ENCODE peak calls at places on chromosomes 13 and 19, in eight cellular contexts. Q is fibroblast of lung, X is gastrocnemius medialis, V is tibial artery, M is neural progenitor cell, D is BE2C, O is AG04450, Y is transverse colon. R is an unnamed sample. For H3K9me3, the result is how much of the 10 kb centered on the place peaks cover.

GRCh38 chr19:47514151-47514868 is 553 bp downstream of the NAPA start:
- DNase-seq in Q (no peak), X (no peak), V (no peak), M (peak), D (no peak), O (no peak), Y (peak), R (no peak)

GRCh38 chr13:41361501-41361900 is 50.4 kb downstream of the NAA16 start:
- DNase-seq in Q (no peak), X (no peak), V (no peak), M (no peak), D (no peak), O (no peak), Y (no peak), R (no peak)

GRCh38 chr19:46508206-46508605 is 12.5 kb upstream of the PNMA8B start:
- DNase-seq in Q (no peak), X (no peak), V (no peak), M (no peak), D (no peak), O (no peak), Y (no peak), R (no peak)

GRCh38 chr19:11296264-11296663 is 304 bp downstream of the TSPAN16 start:
- DNase-seq in Q (no peak), X (peak), V (peak), M (no peak), D (no peak), O (no peak), Y (no peak), R (no peak)

GRCh38 chr13:113562085-113562749 is 22.3 kb upstream of the TFDP1 start:
- DNase-seq in Q (peak), X (no peak), V (no peak), M (peak), D (peak), O (peak), Y (peak), R (peak)

GRCh38 chr13:20399515-20399914 is 126.1 kb downstream of the CRYL1 start:
- DNase-seq in Q (no peak), X (no peak), V (no peak), M (no peak), D (no peak), O (no peak), Y (no peak), R (no peak)

GRCh38 chr13:110629735-110630134 is 14.4 kb downstream of the NAXD start:
- DNase-seq in Q (no peak), X (no peak), V (no peak), M (no peak), D (no peak), O (no peak), Y (no peak), R (no peak)

GRCh38 chr13:94886191-94886590 is 173.8 kb upstream of the SOX21 start:
- DNase-seq in Q (no peak), X (no peak), V (no peak), M (peak), D (no peak), O (no peak), Y (no peak), R (no peak)

GRCh38 chr19:29836409-29836825 is 24.6 kb downstream of the CCNE1 start:
- DNase-seq in Q (no peak), X (no peak), V (no peak), M (no peak), D (no peak), O (no peak), Y (no peak), R (no peak)

GRCh38 chr19:1453525-1454371 is 3.8 kb downstream of the APC2 start:
- DNase-seq in Q (no peak), X (no peak), V (no peak), M (peak), D (peak), O (no peak), Y (no peak), R (no peak)

GRCh38 chr19:16167055-16167454 is 6.3 kb downstream of the CIB3 start:
- DNase-seq in Q (no peak), X (no peak), V (no peak), M (no peak), D (no peak), O (no peak), Y (no peak), R (no peak)

GRCh38 chr13:105452895-105453294 is 1082.6 kb downstream of the EFNB2 start:
- DNase-seq in Q (no peak), X (no peak), V (no peak), M (no peak), D (no peak), O (no peak), Y (no peak), R (no peak)

GRCh38 chr13:97385854-97386253 is 48.1 kb upstream of the RAP2A start:
- DNase-seq in Q (no peak), X (no peak), V (no peak), M (no peak), D (no peak), O (no peak), Y (no peak), R (no peak)

GRCh38 chr19:7905859-7906258 is 2.2 kb downstream of the MAP2K7 start:
- DNase-seq in Q (no peak), X (no peak), V (no peak), M (no peak), D (no peak), O (no peak), Y (peak), R (no peak)

GRCh38 chr19:46586294-46586693 is 14.8 kb upstream of the CALM3 start:
- DNase-seq in Q (no peak), X (no peak), V (no peak), M (no peak), D (no peak), O (no peak), Y (no peak), R (no peak)

GRCh38 chr19:5719274-5719960 is 529 bp downstream of the LONP1 start:
- DNase-seq in Q (no peak), X (no peak), V (no peak), M (peak), D (no peak), O (no peak), Y (no peak), R (no peak)

GRCh38 chr19:58563034-58563573 is 4.7 kb upstream of the UBE2M start:
- DNase-seq in Q (no peak), X (no peak), V (no peak), M (no peak), D (peak), O (no peak), Y (no peak), R (no peak)

GRCh38 chr13:33123066-33123940 is 107.1 kb downstream of the KL start:
- DNase-seq in Q (peak), X (peak), V (peak), M (no peak), D (no peak), O (no peak), Y (no peak), R (no peak)

GRCh38 chr19:1122972-1123363 is 19.2 kb downstream of the GPX4 start:
- DNase-seq in Q (peak), X (no peak), V (no peak), M (peak), D (peak), O (no peak), Y (peak), R (no peak)

GRCh38 chr19:42370667-42371066 is 19.4 kb downstream of the CNFN start:
- DNase-seq in Q (peak), X (no peak), V (no peak), M (no peak), D (no peak), O (no peak), Y (no peak), R (no peak)

GRCh38 chr13:37106642-37107041 is 1.2 kb upstream of the CSNK1A1L start:
- DNase-seq in Q (no peak), X (no peak), V (no peak), M (peak), D (no peak), O (no peak), Y (no peak), R (no peak)

GRCh38 chr19:30635026-30635985 is 263.1 kb downstream of the ZNF536 start:
- DNase-seq in Q (no peak), X (no peak), V (no peak), M (no peak), D (no peak), O (no peak), Y (no peak), R (no peak)

GRCh38 chr19:35019144-35019543 is 11.1 kb upstream of the SCN1B start:
- DNase-seq in Q (no peak), X (no peak), V (no peak), M (no peak), D (no peak), O (no peak), Y (no peak), R (no peak)

GRCh38 chr13:29556742-29557141 is 38.7 kb downstream of the SLC7A1 start:
- DNase-seq in Q (no peak), X (no peak), V (no peak), M (no peak), D (no peak), O (no peak), Y (no peak), R (no peak)

GRCh38 chr13:113413898-113414282 is 39.4 kb downstream of the ADPRHL1 start:
- DNase-seq in Q (peak), X (peak), V (peak), M (peak), D (no peak), O (no peak), Y (peak), R (no peak)

GRCh38 chr19:48970923-48971395 is 5.8 kb downstream of the FTL start:
- DNase-seq in Q (peak), X (no peak), V (peak), M (peak), D (peak), O (no peak), Y (peak), R (peak)

GRCh38 chr19:33797821-33798633 is 1.4 kb downstream of the KCTD15 start:
- DNase-seq in Q (peak), X (no peak), V (peak), M (peak), D (peak), O (no peak), Y (peak), R (peak)

GRCh38 chr13:44470623-44471562 is 97.3 kb downstream of the SERP2 start:
- DNase-seq in Q (peak), X (no peak), V (no peak), M (peak), D (no peak), O (no peak), Y (no peak), R (no peak)

GRCh38 chr19:48997972-48998371 is 4.3 kb downstream of the RUVBL2 start:
- DNase-seq in Q (peak), X (no peak), V (no peak), M (peak), D (peak), O (no peak), Y (peak), R (no peak)

GRCh38 chr13:53004605-53005004 is 24.0 kb upstream of the OLFM4 start:
- DNase-seq in Q (no peak), X (no peak), V (no peak), M (peak), D (no peak), O (no peak), Y (no peak), R (no peak)

GRCh38 chr19:43674630-43674982 is 4.6 kb upstream of the PLAUR start:
- DNase-seq in Q (peak), X (no peak), V (no peak), M (no peak), D (no peak), O (no peak), Y (no peak), R (peak)

GRCh38 chr13:48184260-48184659 is 48.7 kb upstream of the ITM2B start:
- DNase-seq in Q (no peak), X (no peak), V (no peak), M (no peak), D (no peak), O (no peak), Y (no peak), R (no peak)
- H3K4me3 ChIP-seq in Q (no peak), X (no peak), V (no peak), M (no peak), D (no peak), O (no peak), Y (no peak), R (no peak)

GRCh38 chr19:17837972-17838371 is 9.8 kb downstream of the JAK3 start:
- DNase-seq in Q (no peak), X (no peak), V (no peak), M (no peak), D (no peak), O (no peak), Y (no peak), R (no peak)
- TF ChIP-seq CTCF in Q (no peak), X (no peak), V (no peak), M (no peak), D (no peak), O (no peak), Y (no peak), R (no peak)

GRCh38 chr19:53136432-53136831 is 3.7 kb upstream of the ZNF415 start:
- DNase-seq in Q (no peak), X (no peak), V (no peak), M (no peak), D (no peak), O (no peak), Y (no peak), R (no peak)
- H3K9me3 ChIP-seq in Q (under half), X (under half), V (under half), M (under half), D (under half), O (under half), Y (half or more), R (under half)

GRCh38 chr19:12983561-12984142 is 11.6 kb upstream of the NFIX start:
- DNase-seq in Q (peak), X (no peak), V (peak), M (peak), D (peak), O (peak), Y (peak), R (peak)
- H3K4me3 ChIP-seq in Q (peak), X (peak), V (peak), M (peak), D (peak), O (peak), Y (peak), R (peak)

DNA sequence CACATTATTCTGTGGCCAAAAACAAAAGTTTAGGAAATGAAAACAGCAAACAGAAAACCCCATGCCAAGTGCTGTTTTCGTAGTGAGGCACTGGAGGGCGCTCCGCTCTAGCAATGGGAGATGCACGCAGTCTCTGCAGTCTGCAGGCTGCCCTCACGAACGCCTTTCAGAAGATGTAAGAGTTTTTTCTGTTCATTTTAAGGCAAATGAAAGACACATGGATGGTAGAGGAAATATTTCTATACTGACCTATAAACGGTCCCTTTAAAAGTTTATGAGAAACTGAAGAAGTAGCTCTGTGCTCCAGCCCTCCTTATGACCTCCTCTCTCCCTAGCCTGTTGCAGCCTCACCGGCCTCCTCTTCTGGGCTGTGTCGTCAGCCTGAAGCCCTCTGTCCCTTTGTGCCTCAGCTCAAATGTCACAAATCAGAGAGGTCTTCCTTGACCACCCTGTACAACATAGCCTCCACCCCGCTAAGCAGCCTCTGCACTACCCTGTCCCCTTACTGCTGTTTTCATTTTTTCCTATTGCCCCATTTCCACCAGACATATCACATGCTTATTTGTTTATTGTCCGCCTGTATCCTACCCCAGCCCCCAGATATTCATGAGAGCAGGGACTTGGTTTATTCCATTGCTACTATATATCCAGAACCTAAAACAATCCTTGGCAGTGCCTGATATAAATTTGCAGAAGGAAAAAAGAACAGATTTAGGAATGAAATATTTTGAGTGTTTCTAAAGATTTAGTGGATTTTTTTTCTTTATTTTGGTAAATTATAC is 116.4 kb downstream of the TM9SF2 start:
- DNase-seq in Q (peak), X (no peak), V (peak), M (peak), D (peak), O (no peak), Y (peak), R (peak)
- TF ChIP-seq CTCF in Q (peak), X (peak), V (peak), M (peak), D (peak), O (peak), Y (peak), R (peak)

GRCh38 chr19:54804571-54804970 is 1.2 kb downstream of the KIR2DL4 start:
- DNase-seq in Q (no peak), X (no peak), V (no peak), M (no peak), D (no peak), O (no peak), Y (no peak), R (no peak)

GRCh38 chr19:54806516-54806838 is 3.1 kb downstream of the KIR2DL4 start:
- DNase-seq in Q (no peak), X (no peak), V (no peak), M (no peak), D (no peak), O (no peak), Y (no peak), R (no peak)

GRCh38 chr19:54805665-54806515 is 2.5 kb downstream of the KIR2DL4 start:
- DNase-seq in Q (no peak), X (no peak), V (no peak), M (no peak), D (no peak), O (no peak), Y (no peak), R (no peak)

GRCh38 chr19:54804101-54804500 is 691 bp downstream of the KIR2DL4 start:
- DNase-seq in Q (no peak), X (no peak), V (no peak), M (no peak), D (no peak), O (no peak), Y (no peak), R (no peak)

DNA sequence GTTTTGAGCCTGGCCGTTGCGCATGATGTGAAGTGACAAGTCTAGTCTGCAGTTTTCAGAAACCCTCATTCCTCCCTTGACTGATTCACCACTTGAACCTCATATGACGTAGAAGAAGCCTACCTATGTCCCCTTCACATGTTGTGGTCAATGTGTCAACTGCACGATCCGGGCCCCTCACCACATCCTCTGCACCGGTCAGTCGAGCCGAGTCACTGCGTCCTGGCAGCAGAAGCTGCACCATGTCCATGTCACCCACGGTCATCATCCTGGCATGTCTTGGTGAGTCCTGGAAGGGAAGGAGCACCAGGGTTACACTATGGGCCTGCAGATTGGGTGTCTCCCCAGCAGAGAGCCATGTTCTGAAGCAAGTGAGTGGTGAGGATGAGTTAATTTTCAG is at the start of gene KIR2DL4:
- DNase-seq in Q (no peak), X (no peak), V (no peak), M (no peak), D (no peak), O (no peak), Y (peak), R (no peak)
- H3K9me3 ChIP-seq in Q (under half), X (under half), V (under half), M (under half), D (under half), O (under half), Y (under half), R (under half)

DNA sequence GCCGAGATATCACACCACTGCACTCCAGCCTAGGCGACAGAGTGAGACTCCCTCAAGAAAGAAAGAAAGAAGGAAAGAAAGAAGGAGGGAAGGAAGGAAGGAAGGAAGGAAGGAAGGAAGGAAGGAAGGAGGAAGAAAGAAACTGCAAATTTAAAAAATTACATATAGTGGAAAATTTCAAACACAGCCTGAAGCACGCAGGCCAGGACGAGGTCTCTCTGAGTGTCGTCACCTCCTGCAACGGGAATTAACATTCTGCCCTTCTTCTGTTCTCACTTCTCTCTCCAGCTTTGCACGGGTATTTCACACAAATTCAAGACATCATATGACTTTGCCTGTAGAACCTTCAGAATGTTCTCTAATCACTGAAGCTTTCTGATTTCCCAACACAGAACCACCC is 108.2 kb downstream of the GNG7 start:
- DNase-seq in Q (no peak), X (no peak), V (no peak), M (no peak), D (no peak), O (no peak), Y (no peak), R (no peak)
- H3K4me3 ChIP-seq in Q (no peak), X (no peak), V (no peak), M (no peak), D (no peak), O (no peak), Y (no peak), R (no peak)

GRCh38 chr13:81138353-81138995 is 797.5 kb upstream of the SPRY2 start:
- DNase-seq in Q (no peak), X (no peak), V (no peak), M (no peak), D (no peak), O (no peak), Y (no peak), R (no peak)

GRCh38 chr13:81140675-81141074 is 799.7 kb upstream of the SPRY2 start:
- DNase-seq in Q (no peak), X (no peak), V (no peak), M (peak), D (no peak), O (no peak), Y (no peak), R (no peak)

GRCh38 chr13:81142306-81142999 is 801.5 kb upstream of the SPRY2 start:
- DNase-seq in Q (no peak), X (no peak), V (no peak), M (no peak), D (no peak), O (no peak), Y (no peak), R (no peak)
- TF ChIP-seq CTCF in Q (no peak), X (no peak), V (no peak), M (peak), D (peak), O (no peak), Y (no peak), R (no peak)

GRCh38 chr19:20385056-20385455 is 180.5 kb downstream of the ZNF737 start:
- DNase-seq in Q (no peak), X (no peak), V (no peak), M (no peak), D (no peak), O (no peak), Y (no peak), R (no peak)

GRCh38 chr19:20388826-20389225 is 176.8 kb downstream of the ZNF737 start:
- DNase-seq in Q (no peak), X (no peak), V (no peak), M (no peak), D (no peak), O (no peak), Y (no peak), R (no peak)
- H3K9me3 ChIP-seq in Q (under half), X (under half), V (under half), M (under half), D (under half), O (under half), Y (under half), R (half or more)

GRCh38 chr13:27968316-27969072 is 621 bp downstream of the CDX2 start:
- DNase-seq in Q (no peak), X (no peak), V (no peak), M (peak), D (no peak), O (no peak), Y (no peak), R (no peak)
- H3K4me3 ChIP-seq in Q (no peak), X (peak), V (peak), M (peak), D (no peak), O (no peak), Y (peak), R (no peak)

R was measured in heart right ventricle.